ENCODE peak calls at places on chromosomes 11 and 22, in four cellular contexts. V is HL-60, Z is A549, E is choroid plexus epithelial cell. A is an unnamed sample.

GRCh38 chr22:19884954-19885751 is 30.5 kb upstream of the GNB1L start:
- DNase-seq in V (no peak), Z (no peak), E (no peak), A (no peak)

GRCh38 chr11:69076129-69076791 is 27.5 kb downstream of the TPCN2 start:
- DNase-seq in V (peak), Z (no peak), E (peak), A (no peak)

GRCh38 chr22:42214625-42215415 is 55.6 kb downstream of the TCF20 start:
- DNase-seq in V (no peak), Z (no peak), E (peak), A (no peak)

GRCh38 chr11:34480339-34480738 is 33.3 kb downstream of the ELF5 start:
- DNase-seq in V (no peak), Z (no peak), E (peak), A (peak)

GRCh38 chr11:45355706-45356041 is 69.5 kb upstream of the SYT13 start:
- DNase-seq in V (no peak), Z (no peak), E (no peak), A (no peak)

GRCh38 chr11:69486773-69487266 is 5.4 kb downstream of the LINC01488 start:
- DNase-seq in V (no peak), Z (no peak), E (no peak), A (no peak)

GRCh38 chr11:9617960-9618359 is 44.5 kb downstream of the WEE1 start:
- DNase-seq in V (no peak), Z (no peak), E (no peak), A (no peak)

GRCh38 chr11:122769126-122769780 is 69.0 kb upstream of the CRTAM start:
- DNase-seq in V (no peak), Z (no peak), E (peak), A (peak)

GRCh38 chr11:110200836-110201235 is 95.6 kb downstream of the RDX start:
- DNase-seq in V (no peak), Z (no peak), E (no peak), A (no peak)

GRCh38 chr22:27578937-27579617 is 222.5 kb downstream of the MN1 start:
- DNase-seq in V (no peak), Z (no peak), E (peak), A (no peak)

GRCh38 chr11:102197759-102198158 is 87.5 kb downstream of the YAP1 start:
- DNase-seq in V (no peak), Z (no peak), E (no peak), A (no peak)

GRCh38 chr11:91776660-91777059 is 448.0 kb upstream of the FAT3 start:
- DNase-seq in V (no peak), Z (no peak), E (no peak), A (no peak)

GRCh38 chr11:73359930-73360742 is 16.1 kb upstream of the RELT start:
- DNase-seq in V (peak), Z (peak), E (peak), A (peak)

GRCh38 chr22:20818471-20818870 is 40.1 kb downstream of the PI4KA start:
- DNase-seq in V (no peak), Z (no peak), E (no peak), A (no peak)

GRCh38 chr11:58771458-58771855 is 39.7 kb upstream of the GLYAT start:
- DNase-seq in V (no peak), Z (no peak), E (no peak), A (peak)

GRCh38 chr11:108743851-108744250 is 79.0 kb downstream of the DDX10 start:
- DNase-seq in V (no peak), Z (no peak), E (no peak), A (no peak)

GRCh38 chr22:43273902-43274484 is 69.2 kb downstream of the SCUBE1 start:
- DNase-seq in V (peak), Z (peak), E (peak), A (peak)

GRCh38 chr22:38967451-38968450 is 10.3 kb downstream of the APOBEC3A start:
- DNase-seq in V (peak), Z (no peak), E (no peak), A (no peak)

GRCh38 chr11:75475767-75476650 is 43.0 kb upstream of the KLHL35 start:
- DNase-seq in V (no peak), Z (no peak), E (peak), A (peak)

GRCh38 chr11:20669833-20670684 is 673 bp downstream of the NELL1 start:
- DNase-seq in V (no peak), Z (no peak), E (no peak), A (no peak)

GRCh38 chr11:58286249-58286648 is 18.2 kb upstream of the OR10W1 start:
- DNase-seq in V (peak), Z (peak), E (peak), A (peak)

GRCh38 chr11:62553839-62554361 is 7.3 kb upstream of the AHNAK start:
- DNase-seq in V (no peak), Z (peak), E (peak), A (peak)

GRCh38 chr22:50506611-50507420 is 686 bp downstream of the LMF2 start:
- DNase-seq in V (no peak), Z (no peak), E (no peak), A (peak)

GRCh38 chr22:45968751-45969413 is 8.1 kb downstream of the WNT7B start:
- DNase-seq in V (no peak), Z (peak), E (peak), A (peak)

GRCh38 chr11:3213659-3214419 is 4.8 kb downstream of the MRGPRG start:
- DNase-seq in V (no peak), Z (no peak), E (no peak), A (no peak)

GRCh38 chr22:45478108-45478771 is 24.4 kb upstream of the FBLN1 start:
- DNase-seq in V (no peak), Z (peak), E (peak), A (peak)

GRCh38 chr11:71446942-71447688 is 1.1 kb downstream of the DHCR7 start:
- DNase-seq in V (peak), Z (no peak), E (peak), A (peak)

GRCh38 chr11:76577199-76577920 is 93.2 kb downstream of the LRRC32 start:
- DNase-seq in V (no peak), Z (no peak), E (peak), A (peak)

GRCh38 chr22:30828187-30829155 is 133.8 kb downstream of the OSBP2 start:
- DNase-seq in V (no peak), Z (no peak), E (no peak), A (no peak)

GRCh38 chr22:44917372-44918165 is 92.2 kb downstream of the PHF21B start:
- DNase-seq in V (no peak), Z (no peak), E (no peak), A (no peak)

GRCh38 chr22:18024276-18024939 is at the start of gene MICAL3:
- DNase-seq in V (peak), Z (peak), E (peak), A (peak)
- TF ChIP-seq CTCF in V (peak), Z (peak), E (peak), A (peak)

GRCh38 chr11:127590319-127590718 is 589.7 kb upstream of the KIRREL3 start:
- DNase-seq in V (no peak), Z (no peak), E (no peak), A (no peak)

GRCh38 chr11:127587511-127587910 is 586.9 kb upstream of the KIRREL3 start:
- DNase-seq in V (no peak), Z (no peak), E (no peak), A (no peak)
- TF ChIP-seq CTCF in V (no peak), Z (no peak), E (no peak), A (no peak)

GRCh38 chr11:119493712-119494111 is 70.7 kb upstream of the THY1 start:
- DNase-seq in V (peak), Z (no peak), E (peak), A (peak)

GRCh38 chr11:119489087-119489486 is 66.1 kb upstream of the THY1 start:
- DNase-seq in V (no peak), Z (no peak), E (no peak), A (no peak)

GRCh38 chr11:119488256-119488995 is 65.5 kb upstream of the THY1 start:
- DNase-seq in V (no peak), Z (no peak), E (no peak), A (no peak)

GRCh38 chr11:119490253-119491006 is 67.5 kb upstream of the THY1 start:
- DNase-seq in V (no peak), Z (no peak), E (no peak), A (no peak)

GRCh38 chr11:119491753-119492455 is 68.9 kb upstream of the THY1 start:
- DNase-seq in V (no peak), Z (no peak), E (peak), A (no peak)
- TF ChIP-seq CTCF in V (no peak), Z (no peak), E (peak), A (peak)

DNA sequence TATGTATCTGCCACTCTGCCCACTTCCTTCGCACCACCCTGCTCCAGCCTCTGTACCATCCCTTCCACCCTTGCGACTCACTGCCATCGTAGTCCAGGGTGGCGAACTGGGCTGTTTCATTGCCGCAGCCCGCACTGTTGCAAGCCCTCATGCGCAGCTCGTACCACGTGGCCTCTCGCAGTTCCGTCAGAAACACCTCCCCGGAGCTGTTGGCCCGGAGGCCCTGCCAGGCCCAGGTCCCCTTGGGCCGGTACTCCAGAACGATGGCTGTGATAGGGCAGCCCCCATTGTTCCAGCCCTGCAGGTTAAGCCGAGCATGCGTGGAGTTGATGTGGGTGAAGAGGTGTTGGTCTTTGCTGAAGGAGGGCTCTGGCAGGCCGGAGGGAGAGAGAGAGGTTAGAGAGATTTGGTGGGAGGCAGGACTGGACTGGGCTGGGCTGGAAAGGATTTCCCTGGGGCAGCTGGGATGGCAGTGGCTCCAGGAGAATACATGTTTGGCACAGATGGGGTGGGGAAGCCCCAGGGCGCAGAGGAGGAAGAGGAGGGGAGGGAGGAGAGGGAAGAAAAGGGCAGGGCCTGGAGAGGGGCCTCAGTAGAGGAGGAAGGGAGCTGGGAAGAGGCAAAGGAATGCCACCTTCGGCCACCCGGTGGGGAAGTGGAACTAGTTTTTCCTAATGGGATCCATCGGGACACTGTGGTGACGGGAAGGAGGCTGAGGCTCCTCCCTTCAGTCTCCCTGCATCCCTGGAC is 109.6 kb downstream of the CEP164 start:
- DNase-seq in V (no peak), Z (no peak), E (no peak), A (no peak)
- TF ChIP-seq CTCF in V (no peak), Z (no peak), E (no peak), A (no peak)

GRCh38 chr11:17350455-17351170 is 987 bp upstream of the NCR3LG1 start:
- DNase-seq in V (no peak), Z (no peak), E (no peak), A (no peak)

GRCh38 chr11:17352925-17353227 is 1.3 kb downstream of the NCR3LG1 start:
- DNase-seq in V (peak), Z (peak), E (peak), A (peak)

GRCh38 chr11:17353228-17354021 is 1.8 kb downstream of the NCR3LG1 start:
- DNase-seq in V (peak), Z (peak), E (peak), A (peak)

GRCh38 chr11:17351171-17351509 is 460 bp upstream of the NCR3LG1 start:
- DNase-seq in V (peak), Z (no peak), E (no peak), A (no peak)

GRCh38 chr11:17351510-17352176 is at the start of gene NCR3LG1:
- DNase-seq in V (peak), Z (peak), E (peak), A (peak)
- TF ChIP-seq CTCF in V (no peak), Z (no peak), E (no peak), A (no peak)

DNA sequence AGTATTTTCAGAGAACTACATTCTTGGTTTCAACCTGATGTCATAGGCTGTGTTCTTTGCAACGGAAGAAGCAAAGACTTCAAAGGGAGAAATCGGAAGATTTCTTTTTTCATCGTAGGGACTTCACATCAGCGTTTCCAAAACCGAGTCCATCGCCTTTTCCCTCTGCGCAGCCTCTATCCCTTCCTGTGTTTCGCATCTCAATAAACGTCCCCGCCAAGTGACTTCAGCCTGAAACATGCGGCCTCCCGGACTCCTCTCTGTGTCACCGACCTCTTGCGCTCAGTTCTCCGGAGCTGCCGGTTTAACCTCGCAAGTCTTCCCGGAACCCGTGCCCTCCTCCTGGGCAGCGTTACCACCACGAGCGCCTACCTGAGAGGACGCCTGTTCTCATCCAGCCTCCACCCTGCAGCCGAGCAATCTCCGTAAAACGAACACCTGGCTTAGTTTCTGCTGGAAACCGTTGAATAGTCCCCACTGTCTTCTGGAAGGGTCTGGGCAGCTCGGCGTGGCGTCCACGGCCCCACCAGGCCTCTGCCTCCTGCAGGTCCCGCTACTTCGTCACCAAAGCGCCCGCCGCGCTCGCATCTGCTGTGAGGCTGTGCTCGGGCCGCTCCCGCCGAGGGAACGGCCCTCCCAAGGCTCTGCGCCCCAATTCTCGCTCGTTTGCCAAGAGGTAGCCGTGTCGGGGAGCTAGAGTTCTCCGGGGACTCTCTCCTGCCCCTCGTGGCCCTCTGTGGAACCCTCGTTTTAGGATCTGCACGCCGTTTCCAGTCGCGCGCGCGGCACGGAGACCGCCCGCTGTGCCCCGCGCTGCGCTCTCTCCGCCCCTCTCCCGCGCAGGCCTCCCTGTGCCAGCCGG is at the start of gene GLB1L3:
- DNase-seq in V (peak), Z (peak), E (peak), A (no peak)
- TF ChIP-seq CTCF in V (no peak), Z (peak), E (peak), A (no peak)

GRCh38 chr11:78995166-78995565 is 420.5 kb upstream of the NARS2 start:
- DNase-seq in V (no peak), Z (no peak), E (no peak), A (no peak)
- TF ChIP-seq CTCF in V (no peak), Z (no peak), E (no peak), A (no peak)

GRCh38 chr11:82701847-82702520 is 31.7 kb downstream of the FAM181B start:
- DNase-seq in V (peak), Z (peak), E (peak), A (peak)
- TF ChIP-seq CTCF in V (peak), Z (peak), E (peak), A (peak)

GRCh38 chr11:35511666-35512065 is 13.8 kb downstream of the PAMR1 start:
- DNase-seq in V (no peak), Z (peak), E (peak), A (no peak)

DNA sequence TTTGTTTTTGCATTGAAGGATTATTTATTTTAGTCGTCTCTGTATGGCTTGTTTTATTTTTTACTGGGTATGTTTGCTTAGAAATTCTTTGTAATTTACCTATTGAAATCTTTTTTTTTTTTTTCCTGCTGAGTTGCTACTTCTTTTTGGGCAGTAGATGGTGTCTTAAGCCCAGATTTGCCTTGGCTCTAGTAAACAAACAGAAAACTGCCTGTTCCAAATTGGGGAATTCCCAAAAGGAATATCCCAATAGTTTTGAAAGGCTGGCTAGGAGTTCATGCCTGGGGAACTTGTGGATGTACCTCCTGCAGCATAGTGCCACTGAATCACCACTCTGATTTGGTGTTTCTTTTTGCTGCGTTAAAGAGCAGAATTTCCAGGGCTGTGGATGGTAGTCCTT is 17.7 kb downstream of the PAMR1 start:
- DNase-seq in V (no peak), Z (no peak), E (peak), A (peak)
- TF ChIP-seq CTCF in V (no peak), Z (no peak), E (no peak), A (no peak)

GRCh38 chr22:48488149-48488551 is 1339.5 kb downstream of the BRD1 start:
- DNase-seq in V (no peak), Z (no peak), E (no peak), A (no peak)
- TF ChIP-seq CTCF in V (no peak), Z (no peak), E (peak), A (no peak)